ENCODE peak calls at places on chromosomes 13 and 19, in four cellular contexts. One of them, this sample, is unnamed.

GRCh38 chr13:46831588-46832194 is 34.7 kb upstream of the ESD start:
- DNase-seq in H9: no peak
- DNase-seq in H1: peak; percentile 67
- DNase-seq in mesendoderm: peak; percentile 45
- DNase-seq in this sample: peak; percentile 58

GRCh38 chr19:48644839-48645651 is 942 bp downstream of the CA11 start:
- DNase-seq in H9: peak; percentile 82
- DNase-seq in H1: peak; percentile 81
- DNase-seq in mesendoderm: peak; percentile 88
- DNase-seq in this sample: peak; percentile 65

GRCh38 chr13:44422755-44423643 is 49.4 kb downstream of the SERP2 start:
- DNase-seq in H9: no peak
- DNase-seq in H1: peak; percentile 36
- DNase-seq in mesendoderm: no peak
- DNase-seq in this sample: no peak

GRCh38 chr13:94416454-94417080 is 62.9 kb downstream of the DCT start:
- DNase-seq in H9: peak; percentile 84
- DNase-seq in H1: peak; percentile 56
- DNase-seq in mesendoderm: peak; percentile 92
- DNase-seq in this sample: peak; percentile 24

GRCh38 chr13:113922412-113923118 is 51.3 kb downstream of the C13orf46 start:
- DNase-seq in H9: peak; percentile 14
- DNase-seq in H1: no peak
- DNase-seq in mesendoderm: no peak
- DNase-seq in this sample: no peak

GRCh38 chr19:46107371-46107770 is 17.1 kb downstream of the IGFL3 start:
- DNase-seq in H9: no peak
- DNase-seq in H1: no peak
- DNase-seq in mesendoderm: no peak
- DNase-seq in this sample: peak; percentile 28

GRCh38 chr19:39032164-39032918 is at the start of gene FBXO27:
- DNase-seq in H9: peak; percentile 94
- DNase-seq in H1: peak; percentile 86
- DNase-seq in mesendoderm: peak; percentile 81
- DNase-seq in this sample: no peak

GRCh38 chr19:33175886-33176669 is 18.1 kb upstream of the LRP3 start:
- DNase-seq in H9: no peak
- DNase-seq in H1: peak; percentile 55
- DNase-seq in mesendoderm: peak; percentile 73
- DNase-seq in this sample: peak; percentile 30

GRCh38 chr19:30711296-30711695 is 339.1 kb downstream of the ZNF536 start:
- DNase-seq in H9: no peak
- DNase-seq in H1: no peak
- DNase-seq in mesendoderm: no peak
- DNase-seq in this sample: no peak

GRCh38 chr19:56119585-56119978 is 1.5 kb downstream of the ZNF787 start:
- DNase-seq in H9: no peak
- DNase-seq in H1: no peak
- DNase-seq in mesendoderm: no peak
- DNase-seq in this sample: peak; percentile 44

GRCh38 chr13:109271991-109272454 is 514.4 kb downstream of the IRS2 start:
- DNase-seq in H9: no peak
- DNase-seq in H1: no peak
- DNase-seq in mesendoderm: peak; percentile 45
- DNase-seq in this sample: no peak

GRCh38 chr13:87536899-87537298 is 134.3 kb upstream of the SLITRK5 start:
- DNase-seq in H9: no peak
- DNase-seq in H1: no peak
- DNase-seq in mesendoderm: no peak
- DNase-seq in this sample: no peak

GRCh38 chr19:17797397-17798201 is 2.7 kb downstream of the B3GNT3 start:
- DNase-seq in H9: no peak
- DNase-seq in H1: no peak
- DNase-seq in mesendoderm: no peak
- DNase-seq in this sample: no peak

GRCh38 chr13:80382576-80382975 is 41.6 kb upstream of the SPRY2 start:
- DNase-seq in H9: no peak
- DNase-seq in H1: no peak
- DNase-seq in mesendoderm: no peak
- DNase-seq in this sample: no peak

GRCh38 chr19:27775395-27775794 is 1437.6 kb downstream of the UQCRFS1 start:
- DNase-seq in H9: peak; percentile 16
- DNase-seq in H1: no peak
- DNase-seq in mesendoderm: peak; percentile 30
- DNase-seq in this sample: no peak

GRCh38 chr13:78993792-78994191 is 334.8 kb upstream of the OBI1 start:
- DNase-seq in H9: no peak
- DNase-seq in H1: no peak
- DNase-seq in mesendoderm: no peak
- DNase-seq in this sample: no peak

GRCh38 chr13:110361365-110361911 is 54.4 kb downstream of the COL4A2 start:
- DNase-seq in H9: no peak
- DNase-seq in H1: no peak
- DNase-seq in mesendoderm: no peak
- DNase-seq in this sample: peak; percentile 88

GRCh38 chr13:78596701-78597550 is 6.4 kb downstream of the POU4F1 start:
- DNase-seq in H9: peak; percentile 65
- DNase-seq in H1: peak; percentile 68
- DNase-seq in mesendoderm: no peak
- DNase-seq in this sample: no peak

GRCh38 chr13:39144941-39145533 is 106.8 kb downstream of the NHLRC3 start:
- DNase-seq in H9: peak; percentile 51
- DNase-seq in H1: peak; percentile 55
- DNase-seq in mesendoderm: peak; percentile 73
- DNase-seq in this sample: peak; percentile 70

GRCh38 chr13:48043789-48044503 is 6.4 kb downstream of the NUDT15 start:
- DNase-seq in H9: no peak
- DNase-seq in H1: no peak
- DNase-seq in mesendoderm: no peak
- DNase-seq in this sample: peak; percentile 73

GRCh38 chr19:46515879-46516350 is 20.2 kb upstream of the PNMA8B start:
- DNase-seq in H9: peak; percentile 35
- DNase-seq in H1: peak; percentile 49
- DNase-seq in mesendoderm: peak; percentile 67
- DNase-seq in this sample: peak; percentile 33

GRCh38 chr13:77207943-77208342 is 119.0 kb downstream of the MYCBP2 start:
- DNase-seq in H9: no peak
- DNase-seq in H1: no peak
- DNase-seq in mesendoderm: no peak
- DNase-seq in this sample: peak; percentile 96

GRCh38 chr19:14556662-14557188 is 15.1 kb downstream of the NDUFB7 start:
- DNase-seq in H9: peak; percentile 93
- DNase-seq in H1: peak; percentile 90
- DNase-seq in mesendoderm: peak; percentile 88
- DNase-seq in this sample: peak; percentile 77

GRCh38 chr13:49838989-49839388 is 46.5 kb upstream of the KPNA3 start:
- DNase-seq in H9: no peak
- DNase-seq in H1: no peak
- DNase-seq in mesendoderm: peak; percentile 54
- DNase-seq in this sample: no peak

GRCh38 chr13:44989941-44990340 is 603 bp downstream of the GPALPP1 start:
- DNase-seq in H9: no peak
- DNase-seq in H1: no peak
- DNase-seq in mesendoderm: peak; percentile 11
- DNase-seq in this sample: no peak

GRCh38 chr13:90070837-90071525 is 1276.5 kb upstream of the MIR17HG start:
- DNase-seq in H9: no peak
- DNase-seq in H1: no peak
- DNase-seq in mesendoderm: no peak
- DNase-seq in this sample: no peak

GRCh38 chr13:93309886-93310520 is 83.4 kb downstream of the GPC6 start:
- DNase-seq in H9: no peak
- DNase-seq in H1: no peak
- DNase-seq in mesendoderm: peak; percentile 85
- DNase-seq in this sample: peak; percentile 51

GRCh38 chr13:23586336-23586735 is 16.1 kb downstream of the TNFRSF19 start:
- DNase-seq in H9: no peak
- DNase-seq in H1: no peak
- DNase-seq in mesendoderm: no peak
- DNase-seq in this sample: no peak

GRCh38 chr19:28468701-28469459 is 744.1 kb downstream of the UQCRFS1 start:
- DNase-seq in H9: peak; percentile 73
- DNase-seq in H1: no peak
- DNase-seq in mesendoderm: peak; percentile 39
- DNase-seq in this sample: no peak

GRCh38 chr19:40274585-40275544 is 10.3 kb downstream of the AKT2 start:
- DNase-seq in H9: no peak
- DNase-seq in H1: no peak
- DNase-seq in mesendoderm: no peak
- DNase-seq in this sample: no peak

DNA sequence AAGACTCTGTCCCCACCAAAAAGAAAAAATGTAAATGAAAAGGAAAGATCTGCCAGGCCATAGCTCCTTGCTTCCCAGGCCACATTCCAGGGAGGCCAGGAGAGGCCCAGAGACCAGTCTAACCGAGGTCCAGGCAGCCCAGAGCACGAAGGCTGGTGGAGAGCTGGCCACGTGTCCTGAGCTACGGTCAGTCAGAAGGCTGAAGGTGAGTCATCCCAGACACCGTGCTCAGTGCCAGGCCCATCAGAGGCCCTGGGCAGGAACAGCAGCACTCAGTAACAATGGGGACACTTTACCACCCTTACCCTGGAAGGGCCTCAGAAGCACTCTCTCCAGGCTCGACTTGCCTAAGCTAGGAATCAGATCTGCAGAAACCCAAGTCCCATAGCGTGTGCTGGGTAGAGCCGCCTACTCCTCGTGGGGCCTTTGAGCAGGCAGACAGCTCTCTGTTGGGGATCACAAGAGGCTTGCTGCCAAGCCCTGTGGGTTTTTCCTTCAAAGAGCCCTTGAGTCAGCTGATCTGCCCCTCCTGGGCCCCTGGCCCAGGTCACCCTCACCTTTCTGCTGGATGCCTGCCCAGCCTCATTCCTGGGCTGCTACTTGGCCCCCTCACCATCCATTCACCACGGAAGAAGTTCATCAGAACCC is 11.6 kb upstream of the DNMT1 start:
- DNase-seq in H9: no peak
- DNase-seq in H1: no peak
- DNase-seq in mesendoderm: no peak
- DNase-seq in this sample: peak; percentile 66
- H3K18ac ChIP-seq in H9: no peak overlapping the region
- H3K18ac ChIP-seq in H1: no peak overlapping the region
- H3K18ac ChIP-seq in mesendoderm: no peak overlapping the region
- H3K18ac ChIP-seq in this sample: peak overlapping the region; percentile 2

GRCh38 chr19:54262066-54262465 is 5.0 kb upstream of the LILRB5 start:
- DNase-seq in H9: no peak
- DNase-seq in H1: no peak
- DNase-seq in mesendoderm: no peak
- DNase-seq in this sample: no peak

GRCh38 chr19:54271106-54271505 is 9.8 kb downstream of the LILRB2 start:
- DNase-seq in H9: no peak
- DNase-seq in H1: peak; percentile 8
- DNase-seq in mesendoderm: no peak
- DNase-seq in this sample: no peak

GRCh38 chr19:54262470-54262869 is 5.4 kb upstream of the LILRB5 start:
- DNase-seq in H9: no peak
- DNase-seq in H1: no peak
- DNase-seq in mesendoderm: no peak
- DNase-seq in this sample: no peak

GRCh38 chr19:54266133-54266532 is 9.1 kb upstream of the LILRB5 start:
- DNase-seq in H9: peak; percentile 92
- DNase-seq in H1: peak; percentile 99
- DNase-seq in mesendoderm: peak; percentile 92
- DNase-seq in this sample: peak; percentile 59
- H3K56ac ChIP-seq in H9: no peak overlapping the region
- H3K56ac ChIP-seq in H1: no peak overlapping the region
- H3K56ac ChIP-seq in mesendoderm: no peak overlapping the region
- H3K56ac ChIP-seq in this sample: no peak overlapping the region

DNA sequence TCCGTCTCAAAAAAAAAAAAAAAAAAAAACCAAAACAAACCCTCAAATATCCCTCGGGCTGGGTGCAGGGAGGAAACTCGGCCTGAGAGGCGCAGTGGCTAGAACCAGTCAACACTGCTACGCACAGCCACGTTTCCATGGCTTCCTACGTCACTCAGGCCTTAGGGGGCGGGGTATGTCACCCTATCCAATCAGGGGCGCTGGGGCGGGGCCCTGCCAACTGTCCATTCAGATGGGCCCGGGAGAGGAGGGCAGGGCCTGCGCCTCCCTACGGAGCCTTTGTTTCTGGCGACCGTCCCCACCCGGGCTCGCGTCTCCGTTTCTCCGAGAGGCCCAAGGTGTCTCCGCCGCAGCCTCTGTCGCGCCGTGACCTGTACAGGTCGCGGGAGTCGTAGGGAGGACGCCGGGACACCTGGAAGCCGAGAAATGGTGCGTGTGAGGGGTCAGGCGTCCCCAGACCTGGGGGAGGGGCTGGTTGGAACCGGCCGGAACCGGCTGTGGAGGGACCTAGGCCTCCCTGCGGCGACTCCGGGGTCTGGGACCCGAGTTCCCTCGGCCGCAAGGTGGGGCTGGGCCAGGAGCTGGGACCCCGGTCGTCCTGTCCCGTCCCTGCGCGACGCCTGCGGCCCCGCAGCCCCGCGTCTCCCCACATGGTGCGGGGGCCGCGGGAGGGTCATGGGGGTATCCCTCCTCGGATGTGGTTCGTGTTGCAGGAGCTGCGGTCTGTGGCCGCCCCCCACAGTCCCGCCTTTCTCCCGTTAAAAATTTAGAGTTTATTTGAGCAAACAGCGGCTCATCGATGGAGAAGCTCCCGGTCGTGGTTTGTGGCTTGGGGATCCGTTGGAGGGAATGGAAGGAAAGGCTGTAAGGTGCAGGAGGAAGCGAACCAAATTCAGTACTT is at the start of gene ZNF627:
- DNase-seq in H9: peak; percentile 99
- DNase-seq in H1: peak; percentile 98
- DNase-seq in mesendoderm: peak; percentile 99
- DNase-seq in this sample: peak; percentile 98
- H3K18ac ChIP-seq in H9: peak within 1 kb of the TSS; percentile 99
- H3K18ac ChIP-seq in H1: peak within 1 kb of the TSS; percentile 100
- H3K18ac ChIP-seq in mesendoderm: peak within 1 kb of the TSS; percentile 72
- H3K18ac ChIP-seq in this sample: peak within 1 kb of the TSS; percentile 98

DNA sequence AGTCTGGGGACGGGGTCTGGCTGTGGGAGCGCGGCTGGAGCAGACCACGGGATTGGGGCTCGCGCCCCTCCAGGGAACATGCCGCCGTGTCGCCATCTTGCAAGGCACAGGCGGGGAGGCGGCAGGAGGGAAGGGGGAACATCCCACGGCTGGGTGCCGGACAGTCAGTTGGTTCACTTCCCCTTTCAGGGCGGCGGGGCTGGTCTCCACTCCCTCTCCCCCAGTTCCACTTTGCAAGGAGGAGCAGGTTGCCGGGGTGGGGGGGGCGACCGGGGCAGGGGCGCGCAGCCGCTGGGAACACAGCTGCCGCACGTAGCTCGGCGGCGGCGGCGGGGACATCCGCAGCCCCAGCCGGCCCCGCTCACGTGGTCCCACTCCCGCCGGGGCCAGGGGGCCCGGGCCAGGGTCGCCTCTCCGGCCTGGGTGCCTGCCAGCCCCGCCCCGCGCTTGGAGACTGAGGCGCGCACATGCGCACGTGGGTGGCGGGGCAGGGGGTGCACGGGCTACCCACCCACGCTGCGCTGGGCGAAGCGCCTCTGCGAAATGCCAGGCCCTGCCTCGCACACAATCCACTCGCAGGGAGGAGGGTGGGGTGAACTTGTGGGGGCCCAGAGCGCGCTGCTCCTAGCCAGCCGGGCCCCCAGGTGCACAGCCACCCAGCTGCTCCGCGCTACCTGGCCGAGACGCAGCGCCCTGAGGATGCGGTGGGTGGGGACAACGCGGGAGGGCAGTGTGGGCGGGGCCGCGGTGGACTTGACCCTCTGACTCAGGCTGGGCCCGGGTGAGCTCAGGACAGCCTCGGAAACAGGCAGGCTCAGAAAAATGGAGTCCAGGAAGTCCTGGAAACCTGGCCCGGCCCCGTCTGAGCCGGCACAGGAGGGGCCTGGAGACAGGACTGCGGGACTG is 6.4 kb downstream of the KLF16 start:
- DNase-seq in H9: peak; percentile 85
- DNase-seq in H1: peak; percentile 76
- DNase-seq in mesendoderm: peak; percentile 86
- DNase-seq in this sample: peak; percentile 70
- H3K56ac ChIP-seq in H9: no peak overlapping the region
- H3K56ac ChIP-seq in H1: no peak overlapping the region
- H3K56ac ChIP-seq in mesendoderm: peak overlapping the region; percentile 93
- H3K56ac ChIP-seq in this sample: no peak overlapping the region

This sample was measured in IMR-90.